ENCODE peak calls at places on chromosome 21, in five cellular contexts. R is non-pigmented ciliary epithelial cell, B is iris pigment epithelial cell, A is left ventricle myocardium superior, X is anterior cingulate cortex. H is an unnamed sample.

GRCh38 chr21:44456915-44457736 is 1.8 kb downstream of the LRRC3 start:
- DNase-seq in R (no peak), X (no peak), B (no peak), A (peak), H (no peak)

GRCh38 chr21:44018813-44019567 is 6.9 kb downstream of the TRAPPC10 start:
- DNase-seq in X (no peak), B (no peak), A (no peak), R (no peak), H (no peak)

GRCh38 chr21:39788383-39788782 is 43.4 kb downstream of the IGSF5 start:
- DNase-seq in R (peak), X (peak), B (peak), A (peak), H (peak)

GRCh38 chr21:42578761-42579415 is 65.2 kb downstream of the SLC37A1 start:
- DNase-seq in B (no peak), R (no peak), A (peak), X (no peak), H (no peak)

GRCh38 chr21:26587621-26588260 is 14.7 kb upstream of the CYYR1 start:
- DNase-seq in X (no peak), R (peak), A (no peak), B (peak), H (no peak)

GRCh38 chr21:46188226-46189212 is 4.3 kb upstream of the SPATC1L start:
- DNase-seq in X (no peak), R (peak), B (peak), A (peak), H (no peak)

GRCh38 chr21:42218836-42219605 is at the start of gene ABCG1:
- DNase-seq in A (peak), X (no peak), B (peak), R (no peak), H (peak)

GRCh38 chr21:26736449-26736848 is 108.8 kb downstream of the ADAMTS1 start:
- DNase-seq in R (no peak), A (no peak), X (no peak), B (no peak), H (no peak)

GRCh38 chr21:35095859-35096291 is 46.8 kb upstream of the RUNX1 start:
- DNase-seq in X (no peak), R (no peak), B (peak), A (no peak), H (no peak)

GRCh38 chr21:25313891-25314646 is 293.2 kb downstream of the MRPL39 start:
- DNase-seq in R (no peak), B (peak), X (no peak), A (no peak), H (no peak)

GRCh38 chr21:39972471-39972870 is 105.2 kb downstream of the PCP4 start:
- DNase-seq in B (no peak), X (no peak), A (no peak), R (no peak), H (no peak)

GRCh38 chr21:45990049-45990711 is 8.6 kb downstream of the COL6A1 start:
- DNase-seq in A (peak), R (no peak), B (no peak), X (no peak), H (no peak)

GRCh38 chr21:43277481-43278351 is 108.9 kb downstream of the CRYAA start:
- DNase-seq in X (no peak), B (no peak), A (peak), R (no peak), H (no peak)

H was measured in T47D.